ENCODE peak calls at places on chromosomes 16 and 17, in five cellular contexts. P, Q, R, I and E are unnamed samples.

GRCh38 chr17:72666519-72666874 is 426.0 kb downstream of the SLC39A11 start:
- DNase-seq in I (no peak), Q (no peak), R (no peak), P (no peak), E (peak; percentile 77)

GRCh38 chr16:28096974-28097373 is 33.5 kb upstream of the GSG1L start:
- DNase-seq in P (no peak), Q (no peak), I (no peak), R (no peak), E (no peak)

GRCh38 chr17:2700491-2701141 is 10.9 kb downstream of the CLUH start:
- DNase-seq in R (peak; percentile 24), Q (no peak), I (no peak), P (no peak), E (no peak)

GRCh38 chr17:37570527-37571093 is 38.6 kb downstream of the SYNRG start:
- DNase-seq in I (no peak), Q (peak; percentile 25), R (peak; percentile 79), P (peak; percentile 75), E (peak; percentile 60)

GRCh38 chr17:79986441-79987186 is 49.1 kb downstream of the TBC1D16 start:
- DNase-seq in Q (peak; percentile 34), P (no peak), I (no peak), R (peak; percentile 94), E (peak; percentile 94)

GRCh38 chr17:71938340-71939010 is 182.3 kb upstream of the SOX9 start:
- DNase-seq in R (no peak), P (no peak), I (no peak), Q (no peak), E (no peak)

GRCh38 chr16:27264151-27264550 is 4.4 kb downstream of the NSMCE1 start:
- DNase-seq in R (no peak), P (no peak), I (no peak), Q (no peak), E (peak; percentile 85)

GRCh38 chr16:69839240-69839688 is 77.1 kb downstream of the WWP2 start:
- DNase-seq in Q (no peak), R (no peak), I (no peak), P (no peak), E (peak; percentile 79)

GRCh38 chr17:74466111-74466784 is at the start of gene CD300A:
- DNase-seq in R (no peak), P (peak; percentile 68), Q (no peak), I (no peak), E (no peak)

GRCh38 chr16:25073849-25074248 is 37.7 kb upstream of the LCMT1 start:
- DNase-seq in P (no peak), I (no peak), R (no peak), Q (no peak), E (no peak)

GRCh38 chr17:73158133-73158532 is 6.7 kb upstream of the SSTR2 start:
- DNase-seq in I (no peak), P (no peak), R (no peak), Q (no peak), E (no peak)

GRCh38 chr17:39867084-39867890 is 715 bp upstream of the ZPBP2 start:
- DNase-seq in R (no peak), P (no peak), Q (no peak), I (peak; percentile 96), E (no peak)

GRCh38 chr17:50903604-50904521 is 37.7 kb upstream of the TOB1 start:
- DNase-seq in P (no peak), I (no peak), Q (no peak), R (no peak), E (no peak)
- TF ChIP-seq USF2 in P (no peak), I (no peak), Q (no peak), R (no peak), E (no peak)

DNA sequence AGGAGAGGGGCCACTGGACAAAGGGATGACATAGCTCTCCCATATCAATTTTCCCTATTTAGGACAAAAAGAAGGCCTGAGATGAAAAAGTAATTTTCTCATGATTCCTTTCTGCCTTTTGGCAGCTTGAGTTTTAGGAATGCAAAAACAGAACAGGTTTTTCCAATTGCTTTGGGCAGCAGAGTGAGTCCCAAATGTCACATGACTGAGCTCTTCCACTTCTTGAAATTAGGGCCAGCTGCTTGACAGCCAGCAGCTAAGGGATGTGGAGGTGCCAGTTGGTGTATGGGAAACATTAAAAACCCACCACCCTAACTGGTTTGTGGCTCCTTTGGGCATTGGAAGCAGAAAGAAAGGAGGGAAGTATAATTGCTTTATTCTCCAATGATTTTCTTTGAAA is 133.7 kb upstream of the FAM20A start:
- DNase-seq in R (no peak), P (no peak), I (no peak), Q (no peak), E (no peak)
- TF ChIP-seq JUND in R (no peak), P (no peak), I (no peak), Q (no peak), E (no peak)

GRCh38 chr17:8851600-8851999 is 15.9 kb downstream of the PIK3R6 start:
- DNase-seq in Q (no peak), P (no peak), I (no peak), R (no peak), E (no peak)
- TF ChIP-seq USF2 in Q (no peak), P (no peak), I (no peak), R (no peak), E (no peak)

GRCh38 chr17:4734857-4735475 is 3.7 kb downstream of the MED11 start:
- DNase-seq in P (no peak), I (no peak), R (no peak), Q (no peak), E (no peak)

GRCh38 chr17:4735825-4736651 is 3.6 kb upstream of the ZMYND15 start:
- DNase-seq in P (no peak), R (no peak), Q (no peak), I (no peak), E (no peak)

GRCh38 chr17:4738136-4739121 is 1.2 kb upstream of the ZMYND15 start:
- DNase-seq in R (no peak), Q (no peak), I (no peak), P (peak; percentile 64), E (no peak)

GRCh38 chr17:4728124-4728523 is 3.1 kb upstream of the MED11 start:
- DNase-seq in Q (no peak), R (no peak), P (no peak), I (no peak), E (no peak)

GRCh38 chr17:4733073-4733531 is 1.9 kb downstream of the MED11 start:
- DNase-seq in I (no peak), R (no peak), Q (no peak), P (no peak), E (peak; percentile 37)
- TF ChIP-seq JUND in I (no peak), R (no peak), Q (no peak), P (no peak), E (no peak)

GRCh38 chr16:8655184-8655717 is 19.2 kb upstream of the ABAT start:
- DNase-seq in I (peak; percentile 31), Q (no peak), R (no peak), P (no peak), E (peak; percentile 73)
- TF ChIP-seq USF2 in I (no peak), Q (no peak), R (no peak), P (no peak), E (no peak)

GRCh38 chr16:88504489-88505404 is 51.7 kb downstream of the ZFPM1 start:
- DNase-seq in I (no peak), R (no peak), P (no peak), Q (no peak), E (peak; percentile 96)

GRCh38 chr16:88503771-88504488 is 50.9 kb downstream of the ZFPM1 start:
- DNase-seq in R (no peak), P (no peak), I (no peak), Q (no peak), E (peak; percentile 57)

GRCh38 chr16:88507231-88507743 is 54.2 kb downstream of the ZFPM1 start:
- DNase-seq in R (no peak), I (no peak), Q (no peak), P (no peak), E (no peak)

GRCh38 chr16:88506723-88507122 is 53.6 kb downstream of the ZFPM1 start:
- DNase-seq in I (no peak), R (no peak), Q (no peak), P (no peak), E (no peak)

DNA sequence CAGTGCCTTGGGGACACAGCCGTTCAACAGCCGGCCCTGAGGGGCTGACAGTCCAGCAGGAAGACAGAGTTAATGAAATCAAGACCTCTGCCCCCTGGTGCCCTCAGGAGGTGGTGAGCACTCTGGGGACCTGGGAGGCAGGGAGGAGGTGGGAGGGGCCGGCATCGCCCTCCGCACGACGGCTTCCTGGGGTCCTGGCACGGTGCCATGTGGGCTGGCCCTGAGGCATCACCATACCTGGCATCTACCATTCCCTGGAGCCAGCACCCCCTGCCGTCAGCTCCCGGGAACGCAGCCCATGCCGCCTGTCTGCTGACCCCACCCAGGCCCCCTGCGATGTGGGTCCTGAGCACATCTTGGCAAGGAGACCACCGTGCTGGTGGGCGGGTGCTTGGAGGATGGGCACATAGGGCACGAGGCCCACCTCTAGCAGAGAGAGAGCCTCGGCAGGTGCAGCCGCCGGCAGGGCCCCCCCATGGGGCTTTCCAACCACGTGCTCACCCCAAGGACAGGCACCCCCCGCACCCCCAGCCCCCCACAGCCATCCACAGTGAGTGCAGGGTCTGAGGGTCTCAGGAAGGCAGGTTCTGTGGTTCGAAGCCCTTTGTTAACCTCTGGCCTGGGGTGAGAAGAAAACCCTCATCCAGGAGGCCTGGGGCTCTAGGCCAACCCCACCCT is 52.5 kb downstream of the ZFPM1 start:
- DNase-seq in R (peak; percentile 90), Q (peak; percentile 50), P (peak; percentile 79), I (no peak), E (peak; percentile 79)
- TF ChIP-seq JUND in R (no peak), Q (no peak), P (no peak), I (no peak), E (no peak)

GRCh38 chr17:35238817-35239216 is 4.1 kb upstream of the SLFN5 start:
- DNase-seq in P (no peak), I (no peak), Q (no peak), R (no peak), E (no peak)

GRCh38 chr17:35235917-35236316 is 7.0 kb upstream of the SLFN5 start:
- DNase-seq in I (no peak), P (no peak), Q (no peak), R (no peak), E (no peak)

GRCh38 chr17:35239823-35240222 is 3.0 kb upstream of the SLFN5 start:
- DNase-seq in R (no peak), Q (no peak), P (no peak), I (no peak), E (no peak)

GRCh38 chr17:35236821-35237220 is 6.1 kb upstream of the SLFN5 start:
- DNase-seq in R (no peak), I (no peak), P (no peak), Q (no peak), E (no peak)

DNA sequence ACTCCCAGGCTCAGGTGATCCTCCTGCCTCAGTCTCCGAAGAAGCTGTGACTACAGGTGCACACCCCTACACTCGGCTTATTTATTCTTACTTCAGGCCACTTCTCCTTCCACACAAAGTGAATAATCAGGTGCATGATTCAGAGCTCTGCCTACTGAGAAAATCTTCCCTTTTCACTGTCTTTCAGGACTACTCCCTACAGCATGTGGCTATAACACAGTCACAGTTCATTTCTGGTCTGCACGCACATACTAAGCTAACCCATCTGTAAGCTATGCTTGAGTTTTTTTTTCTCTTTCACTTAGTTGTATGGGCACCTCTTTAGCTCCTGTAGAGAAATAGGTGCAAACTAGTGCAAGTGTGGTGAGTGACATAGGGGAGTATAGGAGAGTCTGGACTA is 7.6 kb upstream of the SLFN5 start:
- DNase-seq in R (no peak), I (no peak), P (no peak), Q (no peak), E (no peak)
- TF ChIP-seq USF2 in R (no peak), I (no peak), P (no peak), Q (no peak), E (no peak)

GRCh38 chr16:88988980-88989791 is 12.2 kb upstream of the CBFA2T3 start:
- DNase-seq in Q (no peak), I (no peak), P (no peak), R (no peak), E (no peak)
- TF ChIP-seq JUND in Q (no peak), I (no peak), P (no peak), R (no peak), E (no peak)